ENCODE peak calls at places on chromosomes 12 and 14, in eight cellular contexts. One of them, this sample, is unnamed.

GRCh38 chr12:58425481-58426392 is 484.4 kb downstream of the ATP23 start:
- DNase-seq in stimulated activated naive CD4-positive, alpha-beta T cell: no peak
- DNase-seq in activated T-cell treated with anti-CD3 and anti-CD28 coated beads for 1 hour: no peak
- DNase-seq in NCI-H82: no peak
- DNase-seq in stimulated activated CD8-positive, alpha-beta memory T cell treated with anti-CD3 and anti-CD28 coated beads, Interleukin-15, amount 100 ng/mL, for 4 hours: no peak
- DNase-seq in HFF-Myc: peak
- DNase-seq in NCI-H524: no peak
- DNase-seq in NCI-H1417: peak
- DNase-seq in this sample: no peak

GRCh38 chr12:54401127-54401526 is 16.6 kb upstream of the ZNF385A start:
- DNase-seq in NCI-H524: no peak
- DNase-seq in stimulated activated naive CD4-positive, alpha-beta T cell: no peak
- DNase-seq in activated T-cell treated with anti-CD3 and anti-CD28 coated beads for 1 hour: no peak
- DNase-seq in HFF-Myc: no peak
- DNase-seq in NCI-H82: peak
- DNase-seq in NCI-H1417: no peak
- DNase-seq in stimulated activated CD8-positive, alpha-beta memory T cell treated with anti-CD3 and anti-CD28 coated beads, Interleukin-15, amount 100 ng/mL, for 4 hours: no peak
- DNase-seq in this sample: no peak

GRCh38 chr14:100747021-100747586 is 20.4 kb downstream of the DLK1 start:
- DNase-seq in HFF-Myc: peak
- DNase-seq in NCI-H1417: peak
- DNase-seq in activated T-cell treated with anti-CD3 and anti-CD28 coated beads for 1 hour: no peak
- DNase-seq in stimulated activated naive CD4-positive, alpha-beta T cell: no peak
- DNase-seq in NCI-H82: no peak
- DNase-seq in NCI-H524: no peak
- DNase-seq in stimulated activated CD8-positive, alpha-beta memory T cell treated with anti-CD3 and anti-CD28 coated beads, Interleukin-15, amount 100 ng/mL, for 4 hours: no peak
- DNase-seq in this sample: no peak

GRCh38 chr12:64240781-64241180 is 18.7 kb upstream of the KICS2 start:
- DNase-seq in NCI-H524: no peak
- DNase-seq in NCI-H82: no peak
- DNase-seq in activated T-cell treated with anti-CD3 and anti-CD28 coated beads for 1 hour: no peak
- DNase-seq in stimulated activated CD8-positive, alpha-beta memory T cell treated with anti-CD3 and anti-CD28 coated beads, Interleukin-15, amount 100 ng/mL, for 4 hours: no peak
- DNase-seq in NCI-H1417: no peak
- DNase-seq in stimulated activated naive CD4-positive, alpha-beta T cell: no peak
- DNase-seq in HFF-Myc: no peak
- DNase-seq in this sample: no peak

GRCh38 chr12:62659457-62660295 is 193.1 kb downstream of the MON2 start:
- DNase-seq in activated T-cell treated with anti-CD3 and anti-CD28 coated beads for 1 hour: no peak
- DNase-seq in stimulated activated CD8-positive, alpha-beta memory T cell treated with anti-CD3 and anti-CD28 coated beads, Interleukin-15, amount 100 ng/mL, for 4 hours: no peak
- DNase-seq in NCI-H524: no peak
- DNase-seq in NCI-H82: no peak
- DNase-seq in NCI-H1417: no peak
- DNase-seq in HFF-Myc: no peak
- DNase-seq in stimulated activated naive CD4-positive, alpha-beta T cell: no peak
- DNase-seq in this sample: no peak

GRCh38 chr14:105207460-105207901 is 26.4 kb upstream of the NUDT14 start:
- DNase-seq in NCI-H1417: no peak
- DNase-seq in HFF-Myc: no peak
- DNase-seq in activated T-cell treated with anti-CD3 and anti-CD28 coated beads for 1 hour: no peak
- DNase-seq in NCI-H82: peak
- DNase-seq in stimulated activated CD8-positive, alpha-beta memory T cell treated with anti-CD3 and anti-CD28 coated beads, Interleukin-15, amount 100 ng/mL, for 4 hours: no peak
- DNase-seq in NCI-H524: no peak
- DNase-seq in stimulated activated naive CD4-positive, alpha-beta T cell: no peak
- DNase-seq in this sample: no peak

GRCh38 chr12:22334696-22335290 is at the start of gene ST8SIA1:
- DNase-seq in stimulated activated CD8-positive, alpha-beta memory T cell treated with anti-CD3 and anti-CD28 coated beads, Interleukin-15, amount 100 ng/mL, for 4 hours: no peak
- DNase-seq in stimulated activated naive CD4-positive, alpha-beta T cell: no peak
- DNase-seq in activated T-cell treated with anti-CD3 and anti-CD28 coated beads for 1 hour: peak
- DNase-seq in HFF-Myc: no peak
- DNase-seq in NCI-H1417: peak
- DNase-seq in NCI-H524: peak
- DNase-seq in NCI-H82: peak
- DNase-seq in this sample: no peak

GRCh38 chr12:1533602-1534304 is 60.6 kb downstream of the FBXL14 start:
- DNase-seq in HFF-Myc: no peak
- DNase-seq in NCI-H1417: no peak
- DNase-seq in NCI-H524: no peak
- DNase-seq in activated T-cell treated with anti-CD3 and anti-CD28 coated beads for 1 hour: peak
- DNase-seq in stimulated activated naive CD4-positive, alpha-beta T cell: no peak
- DNase-seq in stimulated activated CD8-positive, alpha-beta memory T cell treated with anti-CD3 and anti-CD28 coated beads, Interleukin-15, amount 100 ng/mL, for 4 hours: no peak
- DNase-seq in NCI-H82: peak
- DNase-seq in this sample: no peak

GRCh38 chr12:116450406-116450910 is 108.7 kb upstream of the MAP1LC3B2 start:
- DNase-seq in NCI-H1417: no peak
- DNase-seq in activated T-cell treated with anti-CD3 and anti-CD28 coated beads for 1 hour: no peak
- DNase-seq in stimulated activated naive CD4-positive, alpha-beta T cell: no peak
- DNase-seq in NCI-H524: no peak
- DNase-seq in NCI-H82: no peak
- DNase-seq in HFF-Myc: no peak
- DNase-seq in stimulated activated CD8-positive, alpha-beta memory T cell treated with anti-CD3 and anti-CD28 coated beads, Interleukin-15, amount 100 ng/mL, for 4 hours: no peak
- DNase-seq in this sample: no peak

GRCh38 chr14:32038876-32039275 is 38.2 kb upstream of the ARHGAP5 start:
- DNase-seq in NCI-H524: peak
- DNase-seq in NCI-H82: no peak
- DNase-seq in stimulated activated naive CD4-positive, alpha-beta T cell: no peak
- DNase-seq in activated T-cell treated with anti-CD3 and anti-CD28 coated beads for 1 hour: no peak
- DNase-seq in stimulated activated CD8-positive, alpha-beta memory T cell treated with anti-CD3 and anti-CD28 coated beads, Interleukin-15, amount 100 ng/mL, for 4 hours: no peak
- DNase-seq in HFF-Myc: no peak
- DNase-seq in NCI-H1417: peak
- DNase-seq in this sample: no peak

This sample was measured in effector CD8-positive, alpha-beta T cell.